ENCODE peak calls at places on chromosomes 16 and 17, in five cellular contexts. N, S, W, D and M are unnamed samples.

GRCh38 chr17:29645516-29646051 is 22.9 kb upstream of the CORO6 start:
- DNase-seq in D (peak), N (peak), S (peak), W (peak), M (peak)

GRCh38 chr17:45315583-45316270 is 1.1 kb downstream of the MAP3K14 start:
- DNase-seq in S (no peak), W (no peak), N (no peak), D (peak), M (no peak)

GRCh38 chr17:43888548-43888947 is 18.8 kb downstream of the MPP2 start:
- DNase-seq in W (no peak), N (no peak), S (no peak), D (no peak), M (no peak)

GRCh38 chr17:62109378-62109902 is 44.4 kb upstream of the MED13 start:
- DNase-seq in D (peak), S (peak), N (peak), W (peak), M (peak)

GRCh38 chr17:37137906-37138413 is 189.2 kb downstream of the AATF start:
- DNase-seq in W (no peak), S (no peak), D (no peak), N (no peak), M (no peak)

GRCh38 chr16:1340730-1341494 is 7.5 kb downstream of the BAIAP3 start:
- DNase-seq in W (no peak), D (no peak), N (no peak), S (no peak), M (no peak)

GRCh38 chr17:40191237-40192208 is 14.3 kb downstream of the RAPGEFL1 start:
- DNase-seq in D (peak), N (peak), S (peak), W (peak), M (peak)

GRCh38 chr17:44272321-44272951 is 4.5 kb upstream of the SLC4A1 start:
- DNase-seq in D (no peak), W (no peak), N (no peak), S (no peak), M (no peak)

GRCh38 chr16:48596326-48596725 is 13.7 kb downstream of the N4BP1 start:
- DNase-seq in N (no peak), S (no peak), D (no peak), W (no peak), M (no peak)

GRCh38 chr17:45299311-45299710 is 17.5 kb downstream of the MAP3K14 start:
- DNase-seq in S (peak), W (no peak), D (no peak), N (no peak), M (no peak)

GRCh38 chr17:13590441-13590840 is 11.3 kb downstream of the HS3ST3A1 start:
- DNase-seq in S (no peak), W (peak), N (no peak), D (no peak), M (no peak)

GRCh38 chr17:5584971-5585794 is 874 bp upstream of the NLRP1 start:
- DNase-seq in D (peak), N (peak), W (peak), S (peak), M (no peak)

GRCh38 chr17:48053758-48054237 is 5.6 kb downstream of the NFE2L1 start:
- DNase-seq in S (no peak), D (no peak), W (no peak), N (no peak), M (no peak)

GRCh38 chr16:3993052-3993785 is 112.7 kb upstream of the CREBBP start:
- DNase-seq in D (no peak), S (no peak), N (no peak), W (no peak), M (no peak)

GRCh38 chr17:1896243-1897163 is 66.7 kb downstream of the RPA1 start:
- DNase-seq in N (no peak), W (no peak), S (no peak), D (no peak), M (no peak)

GRCh38 chr16:17471745-17472075 is 950 bp upstream of the XYLT1 start:
- DNase-seq in N (no peak), D (no peak), S (peak), W (no peak), M (no peak)

GRCh38 chr17:70138309-70138865 is 30.9 kb upstream of the KCNJ2 start:
- DNase-seq in N (no peak), D (no peak), S (no peak), W (peak), M (no peak)

GRCh38 chr17:50100480-50100883 is 5.3 kb downstream of the PDK2 start:
- DNase-seq in D (peak), W (no peak), N (no peak), S (no peak), M (no peak)

GRCh38 chr17:27471321-27472269 is 15.3 kb downstream of the KSR1 start:
- DNase-seq in N (peak), D (peak), S (no peak), W (peak), M (no peak)

GRCh38 chr17:836154-836553 is 54.0 kb downstream of the MRM3 start:
- DNase-seq in S (peak), D (no peak), W (no peak), N (peak), M (no peak)

GRCh38 chr17:19298561-19299213 is 61.5 kb downstream of the EPN2 start:
- DNase-seq in N (no peak), W (no peak), S (no peak), D (no peak), M (no peak)

GRCh38 chr16:62035115-62036092 is 834 bp downstream of the CDH8 start:
- DNase-seq in S (no peak), D (no peak), N (no peak), W (peak), M (peak)

GRCh38 chr17:17994271-17994670 is 21.6 kb downstream of the DRC3 start:
- DNase-seq in W (no peak), D (no peak), S (peak), N (peak), M (peak)

GRCh38 chr16:86512301-86512859 is 2.1 kb downstream of the FOXF1 start:
- DNase-seq in N (peak), W (no peak), D (no peak), S (no peak), M (no peak)

GRCh38 chr17:19418312-19418992 is 7.4 kb downstream of the RNF112 start:
- DNase-seq in D (peak), N (peak), W (peak), S (no peak), M (no peak)

GRCh38 chr16:27337024-27337423 is 23.2 kb downstream of the IL4R start:
- DNase-seq in D (no peak), N (no peak), S (no peak), W (no peak), M (no peak)

GRCh38 chr16:27640277-27640600 is 90.3 kb downstream of the KATNIP start:
- DNase-seq in N (no peak), D (peak), W (no peak), S (no peak), M (no peak)

GRCh38 chr16:86630471-86630870 is 52.1 kb downstream of the FOXL1 start:
- DNase-seq in D (no peak), W (peak), N (no peak), S (no peak), M (peak)

GRCh38 chr17:15213381-15214087 is 51.6 kb downstream of the PMP22 start:
- DNase-seq in S (peak), N (peak), D (peak), W (peak), M (no peak)

GRCh38 chr16:86252596-86252995 is 257.7 kb upstream of the FOXF1 start:
- DNase-seq in N (peak), D (peak), S (peak), W (peak), M (peak)

GRCh38 chr17:33739714-33740113 is 446.6 kb upstream of the ASIC2 start:
- DNase-seq in N (no peak), W (no peak), D (no peak), S (no peak), M (no peak)

GRCh38 chr17:14372905-14373559 is 72.2 kb downstream of the HS3ST3B1 start:
- DNase-seq in W (no peak), N (no peak), S (no peak), D (no peak), M (no peak)

GRCh38 chr17:46732754-46733398 is 85.6 kb downstream of the WNT3 start:
- DNase-seq in N (peak), W (no peak), D (no peak), S (no peak), M (no peak)
- TF ChIP-seq CTCF in N (no peak), W (no peak), D (no peak), S (no peak), M (no peak)

DNA sequence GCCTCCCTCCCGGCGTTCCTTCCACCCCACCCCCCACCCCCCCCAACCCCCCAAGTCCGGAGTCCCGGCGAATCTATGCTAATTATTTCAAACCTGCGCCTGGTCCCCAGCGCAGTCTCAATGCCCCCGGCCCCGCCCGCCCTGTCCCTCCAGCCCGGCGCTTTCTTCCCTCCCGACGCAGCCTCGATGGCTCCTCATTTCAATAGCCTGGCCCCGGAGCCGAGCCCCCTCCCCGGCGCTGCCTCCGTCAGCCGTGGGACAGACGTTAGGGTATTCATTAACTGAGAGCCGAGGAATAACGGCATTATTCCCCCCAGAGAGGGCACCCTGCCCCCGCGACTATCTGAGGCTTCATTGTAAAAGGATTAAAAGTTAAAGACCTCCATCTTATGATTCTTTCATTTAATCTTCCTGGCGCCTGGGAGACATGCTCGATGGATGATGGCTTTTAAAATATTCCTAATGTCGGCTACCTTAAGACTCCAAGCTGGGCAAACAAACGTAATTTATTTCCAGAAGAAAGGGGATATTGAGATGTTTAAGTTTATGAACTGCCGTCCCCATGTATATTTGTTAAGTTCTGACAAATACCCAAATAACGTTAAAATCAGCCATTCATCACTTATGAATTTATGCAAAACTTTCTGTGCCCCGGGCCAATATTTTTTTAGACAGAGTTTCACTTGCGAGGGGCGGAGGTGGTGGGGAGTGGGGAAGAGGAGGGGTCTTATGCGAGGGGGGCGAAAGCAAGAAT is 3.4 kb downstream of the NOG start:
- DNase-seq in S (no peak), D (no peak), N (no peak), W (no peak), M (no peak)
- TF ChIP-seq CTCF in S (no peak), D (no peak), N (no peak), W (no peak), M (no peak)

DNA sequence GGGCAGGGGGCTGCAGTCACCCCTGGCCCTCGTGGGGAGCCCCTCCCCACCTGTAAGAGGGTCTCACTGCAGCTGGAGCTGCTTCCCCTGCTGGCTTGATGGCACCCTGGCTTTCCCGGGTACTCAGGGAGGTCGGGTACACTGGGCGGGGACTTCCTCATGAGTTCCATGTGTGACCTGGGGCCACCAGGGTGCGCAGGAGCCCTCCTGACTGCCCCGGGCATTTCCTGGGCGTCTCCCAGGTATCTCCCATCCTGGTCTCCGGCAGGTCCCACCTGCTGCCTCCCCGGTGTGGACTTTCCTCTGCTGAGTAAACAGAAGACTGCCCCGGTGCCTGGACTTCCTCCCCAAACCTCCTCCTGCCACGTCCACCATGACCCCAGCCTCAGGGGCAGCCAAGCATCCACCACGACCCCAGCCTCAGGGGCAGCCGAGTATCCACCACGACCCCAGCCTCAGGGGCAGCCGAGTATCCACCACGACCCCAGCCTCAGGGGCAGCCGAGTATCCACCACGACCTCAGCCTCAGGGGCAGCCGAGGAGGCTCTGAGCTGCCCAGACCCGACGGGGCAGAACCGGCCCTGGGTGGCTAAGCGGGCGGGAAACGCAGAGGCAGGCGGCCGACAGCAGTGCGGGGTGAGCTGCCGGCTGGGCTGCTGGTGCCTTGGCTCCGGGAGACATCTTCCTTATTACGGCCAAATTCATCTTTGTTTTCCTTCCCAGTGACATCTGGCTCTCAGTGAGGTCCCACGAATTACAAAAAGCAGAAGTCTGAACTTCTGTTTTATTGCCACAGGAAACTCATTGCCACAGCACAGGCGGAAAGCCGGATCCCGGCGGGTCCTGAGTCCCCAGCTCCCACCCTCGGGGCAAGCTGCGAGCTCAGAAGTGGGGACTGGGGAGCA is 40.7 kb downstream of the CBFA2T3 start:
- DNase-seq in S (no peak), W (no peak), N (no peak), D (no peak), M (peak)
- TF ChIP-seq CTCF in S (no peak), W (no peak), N (no peak), D (no peak), M (no peak)

GRCh38 chr17:16328997-16329396 is 24.3 kb downstream of the CENPV start:
- DNase-seq in D (peak), N (no peak), S (no peak), W (peak), M (no peak)
- TF ChIP-seq CTCF in D (peak), N (peak), S (peak), W (peak), M (no peak)

GRCh38 chr17:63833026-63833740 is 5.7 kb upstream of the FTSJ3 start:
- DNase-seq in W (no peak), D (no peak), N (no peak), S (no peak), M (no peak)

GRCh38 chr17:63833741-63834373 is 6.4 kb upstream of the FTSJ3 start:
- DNase-seq in D (no peak), N (no peak), W (no peak), S (no peak), M (no peak)

GRCh38 chr17:63832455-63832854 is 5.0 kb upstream of the FTSJ3 start:
- DNase-seq in D (no peak), W (no peak), N (no peak), S (no peak), M (no peak)

GRCh38 chr17:63835167-63835720 is 7.2 kb downstream of the SMARCD2 start:
- DNase-seq in N (no peak), W (no peak), D (no peak), S (no peak), M (no peak)

GRCh38 chr17:63834431-63835166 is 7.1 kb upstream of the FTSJ3 start:
- DNase-seq in D (peak), N (peak), W (peak), S (peak), M (peak)
- TF ChIP-seq CTCF in D (peak), N (peak), W (peak), S (peak), M (peak)

DNA sequence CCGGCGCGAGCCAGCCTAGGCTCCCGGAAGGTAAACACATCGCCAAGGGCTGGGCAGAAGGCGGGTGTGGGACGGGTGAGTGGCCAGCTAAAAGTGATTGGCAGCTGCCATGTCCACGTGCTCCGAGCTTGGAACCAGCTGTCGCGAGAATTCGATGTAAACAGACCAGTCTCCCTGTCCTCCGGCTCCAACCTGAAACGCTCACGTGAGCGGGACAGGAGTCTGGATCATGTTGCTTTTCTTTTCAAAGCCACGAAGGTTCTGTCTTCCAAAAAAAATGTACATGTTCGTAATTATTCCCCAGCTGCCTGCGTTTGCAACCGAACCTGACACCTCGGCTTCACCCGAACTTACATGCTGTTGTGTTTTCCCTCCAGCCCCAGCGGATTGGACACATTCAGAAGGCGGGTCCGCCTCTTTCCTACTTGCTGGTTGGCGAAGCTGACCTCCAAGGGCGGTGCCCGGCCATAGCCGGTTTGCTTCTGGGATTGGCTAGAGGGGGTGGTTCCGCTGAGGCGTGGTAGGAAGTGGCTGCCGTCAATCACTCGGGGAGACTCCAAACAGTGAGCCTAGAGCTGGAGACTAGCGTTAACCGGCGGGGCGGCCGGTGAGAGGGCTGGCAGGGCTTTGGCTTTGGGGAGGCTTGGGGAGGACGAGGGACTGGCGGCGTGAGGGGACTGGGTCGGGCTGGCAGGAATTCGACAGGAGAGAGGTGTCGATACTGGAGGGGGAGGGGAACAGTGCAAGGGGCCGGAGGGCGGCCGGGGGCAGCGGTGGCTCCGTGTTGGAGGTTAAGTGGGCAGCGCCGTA is at the start of gene BCAS3:
- DNase-seq in N (peak), W (peak), S (peak), D (peak), M (peak)
- TF ChIP-seq CTCF in N (no peak), W (no peak), S (no peak), D (no peak), M (no peak)

GRCh38 chr16:84950906-84951305 is 60.4 kb downstream of the ZDHHC7 start:
- DNase-seq in S (no peak), D (peak), W (peak), N (no peak), M (no peak)
- TF ChIP-seq CTCF in S (peak), D (no peak), W (peak), N (peak), M (no peak)

DNA sequence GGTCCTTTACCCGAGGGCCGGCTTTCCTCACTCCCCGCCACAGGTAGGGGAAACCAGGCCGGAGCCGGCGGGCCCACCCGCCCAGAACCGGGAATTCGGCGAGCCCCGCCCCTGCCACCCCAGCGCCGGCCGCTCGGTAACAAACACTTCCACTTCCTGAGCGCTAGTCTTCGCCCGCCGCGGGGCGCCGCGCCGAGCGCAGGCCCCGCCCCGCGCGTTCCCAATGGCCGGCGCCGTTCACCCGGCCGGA is 224 bp upstream of the NHERF1 start:
- DNase-seq in N (no peak), S (no peak), W (no peak), D (no peak), M (no peak)
- TF ChIP-seq CTCF in N (no peak), S (no peak), W (no peak), D (no peak), M (no peak)

DNA sequence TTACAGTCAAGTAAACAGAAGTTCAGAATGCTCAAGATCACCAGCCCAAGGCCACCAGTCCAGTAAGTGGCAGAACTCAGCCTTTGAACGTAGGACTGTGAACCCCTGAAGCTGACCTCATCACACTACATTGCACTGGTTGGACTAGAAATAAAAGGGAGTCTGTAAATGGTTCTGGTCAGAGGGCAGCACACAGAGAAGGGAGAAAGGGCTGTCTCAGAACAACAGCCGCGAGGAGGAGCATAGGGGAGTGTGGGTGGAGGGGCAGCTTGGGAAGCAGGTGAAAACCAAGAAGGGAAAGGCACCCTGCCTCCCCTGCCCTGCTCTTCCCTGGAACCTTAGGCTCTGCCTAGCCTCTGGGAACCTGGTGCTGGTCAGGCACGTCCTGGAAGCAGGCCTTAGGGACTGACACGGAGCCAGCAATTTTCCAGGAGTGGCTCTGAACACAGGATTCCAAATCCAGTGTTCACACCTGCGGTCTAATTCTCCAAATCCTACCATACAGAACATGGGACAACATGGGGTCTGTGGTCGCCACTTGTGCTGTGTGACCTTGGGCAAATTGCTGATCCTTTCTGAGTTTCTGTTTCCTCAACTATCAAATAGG is 7.0 kb downstream of the PDILT start:
- DNase-seq in W (no peak), D (no peak), S (no peak), N (no peak), M (no peak)
- TF ChIP-seq CTCF in W (no peak), D (no peak), S (no peak), N (no peak), M (no peak)

DNA sequence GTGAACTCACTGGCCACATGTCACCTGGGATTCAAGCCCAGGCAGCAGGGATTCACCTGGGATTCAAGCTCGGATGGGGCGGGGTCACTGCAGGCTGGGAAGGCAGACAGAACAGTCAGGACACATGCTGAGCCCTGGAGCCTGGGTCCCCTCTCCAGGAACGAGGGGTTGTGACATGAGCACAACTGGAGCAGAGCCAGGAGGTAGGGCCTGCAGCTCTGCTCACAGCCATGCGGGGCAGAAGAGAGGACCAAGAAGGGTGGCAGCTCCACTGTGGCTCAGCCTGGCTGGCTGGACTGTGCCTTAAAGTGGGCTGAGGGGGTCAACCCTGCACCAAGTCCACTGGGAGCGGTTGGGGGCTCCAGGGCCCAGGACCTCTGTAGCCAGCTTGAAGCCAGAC is 150.1 kb downstream of the RAB11FIP4 start:
- DNase-seq in N (no peak), D (peak), S (no peak), W (no peak), M (no peak)
- TF ChIP-seq CTCF in N (peak), D (peak), S (no peak), W (peak), M (no peak)